ENCODE peak calls at places on chromosomes 7 and 10, in eight cellular contexts. One of them, this sample, is unnamed.

GRCh38 chr7:80823066-80823465 is 95.8 kb downstream of the SEMA3C start:
- DNase-seq in GM23338: no peak
- DNase-seq in GM12878: no peak
- DNase-seq in DND-41: no peak
- DNase-seq in mammary epithelial cell: no peak
- DNase-seq in IMR-90: no peak
- DNase-seq in MM.1S: no peak
- DNase-seq in neural progenitor cell: no peak
- DNase-seq in this sample: no peak

GRCh38 chr10:87861566-87861952 is 1.8 kb downstream of the KLLN start:
- DNase-seq in GM23338: peak
- DNase-seq in GM12878: peak
- DNase-seq in DND-41: peak
- DNase-seq in mammary epithelial cell: peak
- DNase-seq in IMR-90: peak
- DNase-seq in MM.1S: peak
- DNase-seq in neural progenitor cell: peak
- DNase-seq in this sample: peak

GRCh38 chr7:89584896-89585295 is 569.4 kb upstream of the STEAP1 start:
- DNase-seq in GM23338: no peak
- DNase-seq in GM12878: no peak
- DNase-seq in DND-41: no peak
- DNase-seq in mammary epithelial cell: no peak
- DNase-seq in IMR-90: no peak
- DNase-seq in MM.1S: no peak
- DNase-seq in neural progenitor cell: no peak
- DNase-seq in this sample: no peak

GRCh38 chr7:99194301-99194700 is 13.6 kb downstream of the KPNA7 start:
- DNase-seq in GM23338: no peak
- DNase-seq in GM12878: no peak
- DNase-seq in DND-41: no peak
- DNase-seq in mammary epithelial cell: no peak
- DNase-seq in IMR-90: no peak
- DNase-seq in MM.1S: no peak
- DNase-seq in neural progenitor cell: no peak
- DNase-seq in this sample: no peak

GRCh38 chr10:78184851-78185692 is 151.4 kb downstream of the RPS24 start:
- DNase-seq in GM23338: no peak
- DNase-seq in GM12878: no peak
- DNase-seq in DND-41: no peak
- DNase-seq in mammary epithelial cell: peak
- DNase-seq in IMR-90: peak
- DNase-seq in MM.1S: no peak
- DNase-seq in neural progenitor cell: no peak
- DNase-seq in this sample: no peak

GRCh38 chr7:156095908-156096539 is 283.8 kb upstream of the SHH start:
- DNase-seq in GM23338: no peak
- DNase-seq in GM12878: no peak
- DNase-seq in DND-41: peak
- DNase-seq in mammary epithelial cell: no peak
- DNase-seq in IMR-90: no peak
- DNase-seq in MM.1S: peak
- DNase-seq in neural progenitor cell: no peak
- DNase-seq in this sample: no peak

GRCh38 chr10:131840788-131841118 is 60.1 kb upstream of the PPP2R2D start:
- DNase-seq in GM23338: no peak
- DNase-seq in GM12878: no peak
- DNase-seq in DND-41: no peak
- DNase-seq in mammary epithelial cell: no peak
- DNase-seq in IMR-90: no peak
- DNase-seq in MM.1S: no peak
- DNase-seq in neural progenitor cell: no peak
- DNase-seq in this sample: no peak

GRCh38 chr10:103053659-103054581 is 135.8 kb downstream of the CNNM2 start:
- DNase-seq in GM23338: peak
- DNase-seq in GM12878: peak
- DNase-seq in DND-41: peak
- DNase-seq in mammary epithelial cell: peak
- DNase-seq in IMR-90: peak
- DNase-seq in MM.1S: peak
- DNase-seq in neural progenitor cell: peak
- DNase-seq in this sample: peak

GRCh38 chr10:124717911-124718734 is 26.1 kb downstream of the FAM53B start:
- DNase-seq in GM23338: no peak
- DNase-seq in GM12878: peak
- DNase-seq in DND-41: peak
- DNase-seq in mammary epithelial cell: peak
- DNase-seq in IMR-90: no peak
- DNase-seq in MM.1S: no peak
- DNase-seq in neural progenitor cell: no peak
- DNase-seq in this sample: no peak

GRCh38 chr10:46555713-46556514 is 544 bp downstream of the GPRIN2 start:
- DNase-seq in GM23338: peak
- DNase-seq in GM12878: no peak
- DNase-seq in DND-41: no peak
- DNase-seq in mammary epithelial cell: no peak
- DNase-seq in IMR-90: no peak
- DNase-seq in MM.1S: peak
- DNase-seq in neural progenitor cell: peak
- DNase-seq in this sample: no peak

DNA sequence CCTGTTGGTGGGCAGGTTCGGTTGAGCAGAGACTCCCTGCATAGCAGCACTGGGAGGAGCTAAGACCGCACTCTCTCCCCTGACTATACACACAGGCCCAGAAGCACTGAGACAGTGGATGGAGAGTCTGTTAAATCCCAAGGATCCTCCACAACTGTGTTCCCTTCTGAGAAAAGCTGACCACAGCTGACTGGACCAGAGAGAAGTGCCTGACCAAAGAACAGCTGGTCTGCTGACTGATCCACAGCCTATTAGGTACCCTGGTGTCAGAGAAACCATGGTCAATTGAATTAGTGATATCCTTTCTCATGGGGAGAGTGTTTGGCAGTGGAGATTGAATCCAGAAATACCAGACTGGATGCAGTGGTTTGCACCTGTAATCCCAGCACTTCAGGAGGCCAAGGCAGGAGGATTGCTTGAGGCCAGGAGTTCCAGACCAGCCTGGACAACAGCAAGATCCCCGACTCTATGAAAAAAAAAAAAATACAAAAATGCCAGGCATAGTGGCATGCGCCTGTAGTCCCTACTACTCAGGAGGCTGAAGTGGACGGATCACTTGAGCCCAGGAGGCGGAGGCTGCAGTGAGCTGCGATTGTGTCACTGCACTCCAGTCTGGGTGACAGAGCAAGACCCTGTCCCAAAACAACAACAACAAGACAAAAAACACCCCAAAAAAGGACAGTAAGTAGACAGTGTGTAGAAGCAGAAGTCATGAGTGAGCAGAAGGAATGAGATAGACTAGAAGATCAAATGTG is 25.6 kb downstream of the STYXL1 start:
- DNase-seq in GM23338: no peak
- DNase-seq in GM12878: no peak
- DNase-seq in DND-41: no peak
- DNase-seq in mammary epithelial cell: no peak
- DNase-seq in IMR-90: no peak
- DNase-seq in MM.1S: no peak
- DNase-seq in neural progenitor cell: no peak
- DNase-seq in this sample: no peak
- H3K4me2 ChIP-seq in GM23338: no peak
- H3K4me2 ChIP-seq in GM12878: no peak
- H3K4me2 ChIP-seq in DND-41: no peak
- H3K4me2 ChIP-seq in mammary epithelial cell: no peak
- H3K4me2 ChIP-seq in IMR-90: no peak
- H3K4me2 ChIP-seq in MM.1S: no peak
- H3K4me2 ChIP-seq in neural progenitor cell: no peak
- H3K4me2 ChIP-seq in this sample: no peak

GRCh38 chr10:31927597-31928530 is 767 bp downstream of the ARHGAP12 start:
- DNase-seq in GM23338: peak
- DNase-seq in GM12878: no peak
- DNase-seq in DND-41: peak
- DNase-seq in mammary epithelial cell: peak
- DNase-seq in IMR-90: peak
- DNase-seq in MM.1S: peak
- DNase-seq in neural progenitor cell: peak
- DNase-seq in this sample: peak
- TF ChIP-seq CTCF in GM23338: peak
- TF ChIP-seq CTCF in GM12878: peak
- TF ChIP-seq CTCF in DND-41: peak
- TF ChIP-seq CTCF in mammary epithelial cell: peak
- TF ChIP-seq CTCF in IMR-90: peak
- TF ChIP-seq CTCF in MM.1S: peak
- TF ChIP-seq CTCF in neural progenitor cell: peak
- TF ChIP-seq CTCF in this sample: peak

GRCh38 chr10:22805304-22805703 is 90.9 kb upstream of the PIP4K2A start:
- DNase-seq in GM23338: no peak
- DNase-seq in GM12878: no peak
- DNase-seq in DND-41: no peak
- DNase-seq in mammary epithelial cell: no peak
- DNase-seq in IMR-90: peak
- DNase-seq in MM.1S: no peak
- DNase-seq in neural progenitor cell: no peak
- DNase-seq in this sample: peak

GRCh38 chr10:22801759-22802158 is 87.4 kb upstream of the PIP4K2A start:
- DNase-seq in GM23338: no peak
- DNase-seq in GM12878: no peak
- DNase-seq in DND-41: no peak
- DNase-seq in mammary epithelial cell: no peak
- DNase-seq in IMR-90: no peak
- DNase-seq in MM.1S: no peak
- DNase-seq in neural progenitor cell: no peak
- DNase-seq in this sample: no peak

GRCh38 chr10:22807238-22807637 is 92.9 kb upstream of the PIP4K2A start:
- DNase-seq in GM23338: no peak
- DNase-seq in GM12878: no peak
- DNase-seq in DND-41: no peak
- DNase-seq in mammary epithelial cell: no peak
- DNase-seq in IMR-90: no peak
- DNase-seq in MM.1S: no peak
- DNase-seq in neural progenitor cell: no peak
- DNase-seq in this sample: no peak

DNA sequence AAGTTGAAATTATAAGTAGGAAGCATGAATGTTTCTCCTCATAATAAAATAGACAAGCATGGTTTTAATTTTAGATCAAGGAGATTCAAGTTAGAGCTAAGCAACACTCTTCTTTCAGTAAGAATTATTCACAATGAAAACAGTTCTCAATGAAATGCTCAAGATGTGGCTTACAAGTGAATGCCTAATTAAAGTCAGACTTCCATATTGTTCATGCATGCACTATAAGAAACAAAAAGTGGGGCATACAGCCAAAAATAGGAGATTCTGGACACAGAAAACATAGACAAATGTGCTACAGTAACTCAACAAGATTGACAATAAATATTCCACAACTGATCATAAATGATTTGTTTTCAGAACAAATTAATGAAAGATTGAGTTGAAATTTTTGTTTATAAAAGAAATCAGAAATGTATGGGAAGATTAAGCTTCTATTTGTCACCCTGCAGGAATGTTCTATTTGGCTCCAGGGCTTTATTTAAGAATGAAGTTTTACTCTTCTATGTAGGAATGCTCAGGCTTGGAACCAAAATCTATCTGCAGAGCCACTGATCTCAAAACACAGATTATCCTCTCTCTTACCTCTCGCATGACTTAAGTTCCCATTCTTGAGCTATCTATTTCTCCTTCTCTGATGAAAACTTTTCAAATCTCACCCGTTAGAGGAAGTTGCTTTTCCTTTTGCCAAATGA is 89.0 kb upstream of the PIP4K2A start:
- DNase-seq in GM23338: no peak
- DNase-seq in GM12878: no peak
- DNase-seq in DND-41: no peak
- DNase-seq in mammary epithelial cell: no peak
- DNase-seq in IMR-90: peak
- DNase-seq in MM.1S: no peak
- DNase-seq in neural progenitor cell: no peak
- DNase-seq in this sample: peak
- H3K4me2 ChIP-seq in GM23338: no peak
- H3K4me2 ChIP-seq in GM12878: no peak
- H3K4me2 ChIP-seq in DND-41: no peak
- H3K4me2 ChIP-seq in mammary epithelial cell: peak
- H3K4me2 ChIP-seq in IMR-90: peak
- H3K4me2 ChIP-seq in MM.1S: no peak
- H3K4me2 ChIP-seq in neural progenitor cell: no peak
- H3K4me2 ChIP-seq in this sample: no peak

DNA sequence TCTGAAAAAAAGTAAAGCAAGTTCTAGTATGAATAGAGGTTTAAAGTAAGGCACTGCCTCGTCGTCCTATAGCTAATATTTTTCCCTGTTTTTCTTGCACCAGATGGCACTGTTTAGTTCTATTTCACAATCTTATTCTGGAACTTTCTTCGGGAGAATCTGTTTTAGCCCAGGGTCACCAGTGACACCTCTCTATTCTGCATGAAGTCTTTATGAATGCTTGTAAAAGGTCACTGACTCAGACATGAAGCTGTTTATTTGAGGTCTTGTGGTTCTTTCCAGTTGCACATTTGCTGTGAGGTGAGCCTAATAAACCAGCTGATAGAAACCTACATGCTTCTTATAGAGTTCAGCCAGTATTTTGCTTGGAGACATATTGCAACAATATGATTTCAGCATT is 444.3 kb downstream of the AUTS2 start:
- DNase-seq in GM23338: no peak
- DNase-seq in GM12878: no peak
- DNase-seq in DND-41: no peak
- DNase-seq in mammary epithelial cell: peak
- DNase-seq in IMR-90: no peak
- DNase-seq in MM.1S: peak
- DNase-seq in neural progenitor cell: no peak
- DNase-seq in this sample: peak
- TF ChIP-seq CTCF in GM23338: peak
- TF ChIP-seq CTCF in GM12878: no peak
- TF ChIP-seq CTCF in DND-41: peak
- TF ChIP-seq CTCF in mammary epithelial cell: peak
- TF ChIP-seq CTCF in IMR-90: no peak
- TF ChIP-seq CTCF in MM.1S: peak
- TF ChIP-seq CTCF in neural progenitor cell: peak
- TF ChIP-seq CTCF in this sample: peak